ENCODE peak calls at places on chromosomes 16 and 17, in ten cellular contexts. L is Right ventricle myocardium superior; G is DMS153; H is GDM1; P is GM04504; I is NCI-H748 treated with DMSO at 0.1 percent for 48 hours; R is NCI-H1694 treated with DMSO at 0.1 percent for 48 hours; S is AG10803; M is heart left ventricle; N is effector CD8-positive, alpha-beta T cell. O is an unnamed sample.

GRCh38 chr17:3972281-3972731 is 8.1 kb upstream of the ATP2A3 start:
- DNase-seq in L (peak), G (no peak), H (no peak), P (no peak), I (no peak), R (no peak), S (no peak), M (no peak), N (no peak), O (no peak)

GRCh38 chr16:79599256-79599836 is 1.2 kb downstream of the MAF start:
- DNase-seq in L (peak), G (peak), H (no peak), P (no peak), I (no peak), R (no peak), S (no peak), M (peak), N (no peak), O (peak)

GRCh38 chr17:62565817-62566216 is 61.7 kb upstream of the MRC2 start:
- DNase-seq in L (no peak), G (no peak), H (no peak), P (peak), I (no peak), R (no peak), S (peak), M (no peak), N (no peak), O (no peak)

GRCh38 chr17:77458202-77459017 is 317.6 kb downstream of the SEC14L1 start:
- DNase-seq in L (no peak), G (no peak), H (no peak), P (no peak), I (no peak), R (no peak), S (no peak), M (no peak), N (no peak), O (no peak)

GRCh38 chr17:28344011-28344410 is 8.4 kb downstream of the TNFAIP1 start:
- DNase-seq in L (no peak), G (no peak), H (no peak), P (no peak), I (no peak), R (no peak), S (no peak), M (no peak), N (no peak), O (no peak)

GRCh38 chr16:11896776-11897175 is 19.0 kb downstream of the GSPT1 start:
- DNase-seq in L (no peak), G (no peak), H (no peak), P (peak), I (no peak), R (no peak), S (peak), M (no peak), N (no peak), O (no peak)

GRCh38 chr16:88387941-88388627 is 5.3 kb downstream of the ZNF469 start:
- DNase-seq in L (peak), G (peak), H (no peak), P (no peak), I (no peak), R (no peak), S (peak), M (no peak), N (no peak), O (no peak)

GRCh38 chr17:8300629-8301242 is 5.5 kb upstream of the SLC25A35 start:
- DNase-seq in L (peak), G (no peak), H (peak), P (no peak), I (peak), R (peak), S (peak), M (peak), N (peak), O (peak)

GRCh38 chr16:25966172-25967097 is 274.7 kb downstream of the HS3ST4 start:
- DNase-seq in L (no peak), G (no peak), H (no peak), P (no peak), I (no peak), R (no peak), S (no peak), M (no peak), N (no peak), O (no peak)

GRCh38 chr16:50469121-50469743 is 79.0 kb upstream of the NKD1 start:
- DNase-seq in L (no peak), G (no peak), H (no peak), P (no peak), I (no peak), R (no peak), S (no peak), M (no peak), N (no peak), O (no peak)

O was measured in naive thymus-derived CD8-positive, alpha-beta T cell.